ENCODE peak calls at places on chromosomes 6 and 20, in four cellular contexts. H is Panc1, Q is pancreas, J is PC-3. N is an unnamed sample.

GRCh38 chr6:75437451-75438185 is 56.0 kb downstream of the FILIP1 start:
- DNase-seq in Q (no peak), H (no peak), J (peak; percentile 17), N (peak; percentile 28)

GRCh38 chr6:153698637-153699036 is 340.4 kb upstream of the OPRM1 start:
- DNase-seq in J (peak; percentile 19), Q (no peak), H (no peak), N (no peak)

GRCh38 chr6:3381233-3382065 is 75.4 kb downstream of the SLC22A23 start:
- DNase-seq in H (no peak), J (no peak), Q (no peak), N (no peak)

GRCh38 chr6:132418566-132418965 is 17.3 kb upstream of the MOXD1 start:
- DNase-seq in J (no peak), H (no peak), Q (no peak), N (no peak)

GRCh38 chr6:152669894-152670293 is 27.8 kb upstream of the MYCT1 start:
- DNase-seq in H (no peak), Q (no peak), J (peak; percentile 44), N (no peak)

GRCh38 chr6:25866011-25866410 is 8.0 kb downstream of the SLC17A3 start:
- DNase-seq in Q (no peak), H (no peak), J (no peak), N (no peak)

GRCh38 chr6:30213999-30214982 is 1.1 kb upstream of the TRIM26 start:
- DNase-seq in J (peak; percentile 64), Q (peak; percentile 80), H (peak; percentile 36), N (no peak)

GRCh38 chr6:33983109-33983475 is 162.8 kb downstream of the GRM4 start:
- DNase-seq in Q (peak; percentile 42), J (peak; percentile 70), H (no peak), N (no peak)

GRCh38 chr6:142729618-142730017 is 215.4 kb downstream of the HIVEP2 start:
- DNase-seq in H (no peak), J (no peak), Q (no peak), N (no peak)

DNA sequence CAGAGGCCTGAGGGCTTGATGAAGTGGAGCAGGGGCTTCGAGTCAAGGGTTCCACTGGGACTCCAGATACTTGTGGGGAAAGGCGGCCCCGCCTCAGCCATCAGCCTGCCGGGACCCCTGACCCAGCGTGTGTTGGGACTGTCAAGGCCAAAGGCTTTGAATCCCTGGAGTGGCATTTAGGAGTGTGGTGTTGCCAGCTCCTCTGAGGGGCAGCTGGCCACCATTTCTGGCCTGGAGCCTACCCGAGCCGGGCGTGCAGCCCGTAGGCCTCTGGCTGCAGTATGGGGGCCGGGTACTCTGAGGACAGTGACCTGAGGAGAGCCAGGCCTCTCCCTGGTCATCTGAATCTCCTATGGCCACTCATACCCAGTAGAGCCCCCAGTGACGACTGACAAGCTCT is 40.0 kb downstream of the RRBP1 start:
- DNase-seq in Q (no peak), H (no peak), J (no peak), N (no peak)
- H3K36me3 ChIP-seq in Q (no peaks in the 10 kb centered on the region), H (no peaks in the 10 kb centered on the region), J (peaks cover 32% of the 10 kb centered on the region), N (peaks cover 51% of the 10 kb centered on the region)

DNA sequence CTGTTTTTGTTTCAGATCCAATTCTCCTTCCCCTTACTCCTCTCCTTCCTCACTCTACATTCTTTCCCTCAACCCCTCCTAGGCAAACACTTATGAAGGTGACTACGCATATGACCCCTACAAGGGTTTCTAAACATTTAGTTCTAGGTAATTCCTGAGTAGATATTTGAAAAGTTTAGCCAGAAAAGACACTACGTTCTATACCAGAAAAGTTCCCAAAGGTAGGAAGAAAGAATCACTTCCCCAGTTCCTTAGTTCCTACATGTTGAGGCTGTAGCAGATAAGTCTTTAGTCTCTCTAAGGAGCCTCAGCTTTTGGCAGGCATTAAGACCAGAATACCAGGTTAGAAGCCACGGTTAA is 11.6 kb downstream of the POU3F2 start:
- DNase-seq in Q (no peak), J (no peak), H (no peak), N (no peak)
- TF ChIP-seq CTCF in Q (no peak), J (no peak), H (peak; percentile 18), N (no peak)

DNA sequence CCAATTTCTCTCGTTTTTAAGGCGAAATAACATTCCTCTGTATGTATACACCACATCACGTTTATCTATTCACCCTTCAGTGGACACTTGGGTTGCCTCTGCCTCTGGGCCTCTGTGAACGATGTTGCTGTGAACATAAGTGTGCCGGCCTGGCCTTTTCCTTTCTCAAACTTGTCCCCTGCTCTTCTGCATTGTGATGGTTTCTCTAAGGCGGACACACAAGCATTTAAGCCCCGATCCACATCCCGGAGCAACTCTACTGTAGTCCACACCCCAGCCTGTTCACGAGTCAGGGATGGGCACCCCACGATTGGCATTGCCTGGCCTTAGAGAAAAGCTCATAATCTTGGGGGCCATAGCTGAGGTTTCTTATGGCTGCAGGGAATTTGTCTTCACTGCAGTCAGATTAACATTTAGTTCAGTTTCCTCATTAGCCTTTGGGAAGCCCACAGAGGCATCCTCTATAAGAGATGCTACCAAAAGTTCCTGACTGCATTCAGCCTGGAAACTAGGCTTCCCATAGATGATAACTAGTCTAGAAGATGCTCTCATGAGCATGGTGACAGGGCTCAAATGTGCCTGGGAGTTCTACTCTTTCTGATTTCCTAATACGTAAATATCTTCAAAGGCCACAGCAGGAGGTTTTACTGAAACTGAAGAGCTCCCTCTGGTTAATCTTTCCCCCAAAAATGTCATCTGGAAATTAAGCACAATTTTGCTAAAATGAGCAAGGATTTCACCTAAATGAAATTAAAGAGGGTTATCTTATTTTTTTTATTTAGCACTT is 772 bp downstream of the ZC3H12D start:
- DNase-seq in Q (no peak), J (no peak), H (no peak), N (no peak)
- H3K4me3 ChIP-seq in Q (no peak overlapping the region), J (no peak overlapping the region), H (no peak overlapping the region), N (no peak overlapping the region)

DNA sequence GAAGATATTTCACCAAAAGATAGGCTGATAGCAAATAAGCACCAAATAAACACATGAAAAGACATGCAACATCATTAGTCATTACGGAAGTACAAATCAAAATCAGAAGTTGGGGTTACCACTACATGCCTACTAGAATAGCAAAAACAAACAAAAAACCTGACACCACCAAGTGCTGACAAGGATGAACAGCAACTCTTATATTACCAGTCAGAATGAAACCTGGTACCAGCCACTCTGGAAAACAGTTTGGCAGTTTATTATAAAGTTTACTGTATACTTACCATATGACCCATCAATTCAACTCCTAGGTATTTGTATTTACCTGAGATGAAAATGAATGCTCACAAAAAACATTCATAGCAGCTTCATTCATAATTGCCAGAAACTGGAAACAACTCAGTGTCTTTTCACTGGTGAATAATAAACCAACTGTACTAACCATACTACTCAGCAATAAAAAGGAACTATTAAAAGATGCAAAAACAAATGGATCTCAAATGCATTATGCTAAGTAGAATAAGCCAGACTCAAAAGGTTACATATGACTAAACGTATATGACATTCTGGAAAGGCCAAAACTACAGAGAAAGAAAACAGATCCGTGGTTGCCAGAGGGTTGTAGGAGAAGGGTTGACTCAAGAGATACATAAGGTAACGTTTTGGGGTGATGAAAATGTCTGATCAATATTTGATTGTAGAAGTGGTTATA is 33.0 kb downstream of the NUP153 start:
- DNase-seq in J (no peak), Q (no peak), H (no peak), N (no peak)
- H3K36me3 ChIP-seq in J (peaks cover 60% of the 10 kb centered on the region), Q (no peaks in the 10 kb centered on the region), H (peaks cover 22% of the 10 kb centered on the region), N (peaks cover 8% of the 10 kb centered on the region)

N was measured in BJ.